ENCODE peak calls at places on chromosome 17, in four cellular contexts. E is breast epithelium, K is testis, I is adrenal gland. S is an unnamed sample. For H3K36me3, the result is how much of the 10 kb centered on the place peaks cover.

GRCh38 chr17:78745407-78746088 is 36.5 kb downstream of the CYTH1 start:
- DNase-seq in K (no peak), E (no peak), I (no peak), S (no peak)

GRCh38 chr17:46175891-46176290 is 17.3 kb downstream of the KANSL1 start:
- DNase-seq in I (no peak), K (no peak), E (no peak), S (no peak)

GRCh38 chr17:10513284-10514067 is 4.9 kb downstream of the MYH1 start:
- DNase-seq in K (no peak), I (no peak), E (no peak), S (no peak)

GRCh38 chr17:61783120-61783519 is 80.2 kb downstream of the BRIP1 start:
- DNase-seq in K (no peak), I (no peak), E (no peak), S (no peak)

GRCh38 chr17:67608691-67609090 is 109.0 kb upstream of the NOL11 start:
- DNase-seq in I (no peak), K (no peak), E (no peak), S (no peak)

GRCh38 chr17:42067371-42068180 is 17.2 kb upstream of the C17orf113 start:
- DNase-seq in E (peak), I (peak), K (peak), S (no peak)

GRCh38 chr17:35170968-35171771 is 23.0 kb downstream of the SLC35G3 start:
- DNase-seq in I (no peak), K (no peak), E (no peak), S (no peak)

GRCh38 chr17:76265624-76266243 is 586 bp downstream of the UBALD2 start:
- DNase-seq in I (peak), E (peak), K (peak), S (no peak)

GRCh38 chr17:64448665-64449512 is at the start of gene MILR1:
- DNase-seq in I (peak), K (peak), E (peak), S (no peak)

GRCh38 chr17:67123692-67124091 is 79.3 kb downstream of the CACNG1 start:
- DNase-seq in I (no peak), E (no peak), K (no peak), S (no peak)

GRCh38 chr17:10311131-10311530 is 61.7 kb downstream of the MYH13 start:
- DNase-seq in K (no peak), E (no peak), I (no peak), S (no peak)

GRCh38 chr17:9169116-9169515 is 147.8 kb downstream of the NTN1 start:
- DNase-seq in I (no peak), K (no peak), E (no peak), S (no peak)

GRCh38 chr17:75619506-75620431 is 13.5 kb upstream of the SMIM5 start:
- DNase-seq in I (no peak), E (no peak), K (no peak), S (no peak)

GRCh38 chr17:61467416-61468262 is 15.4 kb downstream of the TBX4 start:
- DNase-seq in E (no peak), I (no peak), K (peak), S (no peak)

GRCh38 chr17:8621585-8621984 is 8.9 kb downstream of the MYH10 start:
- DNase-seq in E (no peak), K (no peak), I (no peak), S (no peak)

GRCh38 chr17:15513859-15514446 is 46.5 kb upstream of the CDRT4 start:
- DNase-seq in I (no peak), K (no peak), E (no peak), S (no peak)

GRCh38 chr17:3812771-3813170 is 11.8 kb upstream of the ITGAE start:
- DNase-seq in I (no peak), E (no peak), K (peak), S (no peak)

GRCh38 chr17:76373481-76373825 is 11.0 kb upstream of the SPHK1 start:
- DNase-seq in I (no peak), K (no peak), E (no peak), S (no peak)

GRCh38 chr17:13753151-13753550 is 151.4 kb upstream of the HS3ST3A1 start:
- DNase-seq in I (no peak), E (no peak), K (no peak), S (peak)

GRCh38 chr17:61338000-61338864 is 61.4 kb upstream of the TBX2 start:
- DNase-seq in I (no peak), E (no peak), K (no peak), S (no peak)

GRCh38 chr17:33038740-33039139 is 47.1 kb downstream of the SPACA3 start:
- DNase-seq in E (no peak), I (peak), K (peak), S (peak)

GRCh38 chr17:39925282-39926134 is 1.9 kb downstream of the ORMDL3 start:
- DNase-seq in K (no peak), E (no peak), I (no peak), S (no peak)

GRCh38 chr17:6421700-6422604 is 13.0 kb downstream of the AIPL1 start:
- DNase-seq in I (peak), E (peak), K (peak), S (no peak)

GRCh38 chr17:36921131-36921851 is 16.0 kb upstream of the LHX1 start:
- DNase-seq in E (no peak), K (no peak), I (no peak), S (no peak)

GRCh38 chr17:7211512-7212277 is 7.9 kb downstream of the DLG4 start:
- DNase-seq in I (no peak), E (no peak), K (no peak), S (no peak)

GRCh38 chr17:8133398-8133797 is 9.5 kb upstream of the HES7 start:
- DNase-seq in E (no peak), K (no peak), I (no peak), S (no peak)

GRCh38 chr17:956905-957304 is 22.7 kb downstream of the NXN start:
- DNase-seq in K (no peak), I (no peak), E (no peak), S (no peak)

GRCh38 chr17:78314683-78315354 is 45.1 kb downstream of the SOCS3 start:
- DNase-seq in K (no peak), I (no peak), E (no peak), S (no peak)

GRCh38 chr17:78645421-78646295 is 68.5 kb upstream of the DNAH17 start:
- DNase-seq in I (peak), E (peak), K (peak), S (no peak)

GRCh38 chr17:77366206-77366557 is 225.4 kb downstream of the SEC14L1 start:
- DNase-seq in I (no peak), E (no peak), K (no peak), S (no peak)

GRCh38 chr17:78618264-78619066 is 41.3 kb upstream of the DNAH17 start:
- DNase-seq in K (peak), E (no peak), I (no peak), S (no peak)

GRCh38 chr17:18070861-18071340 is 16.8 kb upstream of the DRG2 start:
- DNase-seq in I (no peak), E (no peak), K (no peak), S (no peak)

GRCh38 chr17:14060706-14061105 is 8.6 kb upstream of the COX10 start:
- DNase-seq in K (no peak), E (no peak), I (no peak), S (no peak)

GRCh38 chr17:1612400-1612799 is 16.2 kb downstream of the SLC43A2 start:
- DNase-seq in I (no peak), E (no peak), K (no peak), S (no peak)

GRCh38 chr17:2347805-2348685 is 10.7 kb downstream of the SGSM2 start:
- DNase-seq in E (peak), I (peak), K (no peak), S (peak)

GRCh38 chr17:57097832-57098421 is 12.9 kb downstream of the AKAP1 start:
- DNase-seq in K (no peak), E (no peak), I (no peak), S (no peak)

GRCh38 chr17:67183531-67183930 is 61.5 kb downstream of the HELZ start:
- DNase-seq in I (no peak), E (no peak), K (no peak), S (no peak)

GRCh38 chr17:7842950-7843535 is 9.0 kb downstream of the KDM6B start:
- DNase-seq in I (peak), E (peak), K (peak), S (no peak)

GRCh38 chr17:82078433-82078832 is 12.8 kb upstream of the DUS1L start:
- DNase-seq in I (no peak), K (no peak), E (no peak), S (no peak)
- H3K36me3 ChIP-seq in I (under half), K (under half), E (under half), S (half or more)

GRCh38 chr17:41013181-41013580 is 4.3 kb upstream of the KRTAP3-1 start:
- DNase-seq in K (no peak), E (no peak), I (no peak), S (no peak)

GRCh38 chr17:41015473-41015872 is 6.5 kb upstream of the KRTAP3-1 start:
- DNase-seq in K (no peak), I (no peak), E (no peak), S (no peak)

GRCh38 chr17:41016578-41017215 is 7.8 kb upstream of the KRTAP3-1 start:
- DNase-seq in K (no peak), I (no peak), E (no peak), S (no peak)

GRCh38 chr17:41010421-41010820 is 1.5 kb upstream of the KRTAP3-1 start:
- DNase-seq in E (no peak), I (no peak), K (no peak), S (no peak)

DNA sequence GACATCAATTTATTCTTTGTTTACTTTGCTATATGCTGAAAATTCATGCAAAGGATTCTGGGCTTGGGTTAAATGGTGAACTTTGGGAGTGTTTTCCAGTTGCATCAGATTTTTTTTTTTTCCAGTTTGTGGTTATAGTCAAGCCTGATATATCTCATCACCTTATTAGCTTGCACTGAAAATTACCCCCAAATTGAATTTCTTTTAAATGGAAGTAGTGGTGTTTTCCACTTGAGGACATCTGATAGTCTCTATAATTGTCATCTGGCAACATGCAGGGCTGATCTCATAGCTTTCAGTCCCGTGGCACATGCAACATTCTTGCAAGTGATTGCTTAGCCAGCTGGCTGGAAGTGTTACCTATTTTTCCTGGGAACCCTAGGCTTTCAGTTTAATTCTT is 4.7 kb upstream of the KRTAP3-1 start:
- DNase-seq in I (no peak), E (no peak), K (peak), S (no peak)
- H3K27ac ChIP-seq in I (no peak), E (no peak), K (no peak), S (no peak)

DNA sequence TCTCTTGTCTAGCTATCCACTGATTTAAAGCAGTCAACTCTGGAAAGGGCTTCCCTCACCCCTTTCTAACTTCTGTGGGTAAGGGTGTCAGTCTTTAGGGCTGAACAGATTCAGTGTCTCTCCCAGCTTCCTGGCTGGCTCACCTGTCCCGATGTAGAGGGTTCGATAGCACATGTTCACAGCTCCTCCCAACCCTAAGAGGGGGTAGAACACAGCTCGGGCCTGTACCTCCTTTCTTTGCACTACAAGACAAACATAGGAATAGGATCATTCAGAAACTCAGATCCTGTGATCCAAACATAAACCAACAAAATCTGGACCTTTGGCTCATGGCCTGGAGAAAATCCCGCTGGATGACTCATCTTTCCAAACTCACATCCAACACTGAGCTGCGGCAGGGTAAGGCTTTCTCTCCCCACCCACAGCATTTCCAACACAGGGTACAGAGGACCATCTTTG is 5.8 kb upstream of the DHRS13 start:
- DNase-seq in I (no peak), E (no peak), K (peak), S (no peak)
- H3K36me3 ChIP-seq in I (half or more), E (under half), K (under half), S (half or more)

GRCh38 chr17:58309918-58310259 is 18.7 kb downstream of the TSPOAP1 start:
- DNase-seq in K (peak), E (no peak), I (no peak), S (no peak)

GRCh38 chr17:58307468-58308172 is 21.0 kb downstream of the TSPOAP1 start:
- DNase-seq in E (peak), K (peak), I (no peak), S (no peak)

GRCh38 chr17:58308985-58309917 is 19.3 kb downstream of the TSPOAP1 start:
- DNase-seq in E (peak), K (peak), I (no peak), S (no peak)

GRCh38 chr17:58306131-58306951 is 22.3 kb downstream of the TSPOAP1 start:
- DNase-seq in K (peak), E (peak), I (no peak), S (no peak)

DNA sequence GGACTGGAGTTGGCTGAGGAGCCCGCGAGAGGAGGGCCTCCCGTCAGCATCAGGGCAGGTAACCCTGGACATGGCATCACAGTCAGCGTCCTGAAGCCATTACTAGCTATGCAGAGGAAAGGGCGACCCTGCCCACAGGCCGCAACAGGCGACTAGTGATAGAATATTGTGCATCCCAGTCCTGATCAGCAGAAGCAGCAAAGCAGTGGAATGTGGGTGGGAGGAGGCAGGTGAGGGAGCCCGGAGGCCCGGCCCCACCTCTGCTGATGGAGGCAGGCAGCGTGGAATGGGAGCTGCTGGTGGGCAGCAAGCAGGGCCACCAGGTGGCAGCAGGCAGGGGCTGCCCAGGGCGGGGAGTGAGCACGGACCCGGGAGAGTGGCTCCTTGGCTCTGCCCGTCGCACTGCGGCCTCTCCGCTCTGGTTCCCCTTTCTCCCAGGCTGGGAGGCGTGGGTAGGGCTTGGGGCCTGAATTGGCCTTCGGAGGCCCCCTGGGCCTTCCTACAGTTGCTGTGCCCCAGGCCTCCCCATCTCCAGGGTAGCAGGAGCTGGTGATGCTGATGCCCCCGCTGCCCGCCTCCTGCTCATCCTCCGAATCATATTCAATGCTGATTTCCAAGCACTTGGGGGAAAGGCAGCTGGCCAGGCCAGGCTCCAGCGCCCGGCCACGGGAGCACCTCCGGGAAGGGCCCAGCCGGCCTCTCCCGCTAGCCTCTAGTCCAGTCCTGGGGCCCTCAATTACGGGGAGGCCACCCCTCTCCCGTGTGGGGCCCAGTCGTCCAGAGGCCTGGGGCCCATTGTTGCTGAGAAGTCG is 20.2 kb downstream of the TSPOAP1 start:
- DNase-seq in K (no peak), E (peak), I (peak), S (no peak)
- H3K27ac ChIP-seq in K (no peak), E (no peak), I (no peak), S (no peak)

GRCh38 chr17:70037498-70037897 is 37.5 kb upstream of the KCNJ16 start:
- DNase-seq in I (no peak), E (no peak), K (no peak), S (no peak)

GRCh38 chr17:70041061-70041460 is 34.0 kb upstream of the KCNJ16 start:
- DNase-seq in I (no peak), K (no peak), E (no peak), S (no peak)

GRCh38 chr17:70040336-70040735 is 34.7 kb upstream of the KCNJ16 start:
- DNase-seq in E (no peak), K (no peak), I (no peak), S (no peak)

DNA sequence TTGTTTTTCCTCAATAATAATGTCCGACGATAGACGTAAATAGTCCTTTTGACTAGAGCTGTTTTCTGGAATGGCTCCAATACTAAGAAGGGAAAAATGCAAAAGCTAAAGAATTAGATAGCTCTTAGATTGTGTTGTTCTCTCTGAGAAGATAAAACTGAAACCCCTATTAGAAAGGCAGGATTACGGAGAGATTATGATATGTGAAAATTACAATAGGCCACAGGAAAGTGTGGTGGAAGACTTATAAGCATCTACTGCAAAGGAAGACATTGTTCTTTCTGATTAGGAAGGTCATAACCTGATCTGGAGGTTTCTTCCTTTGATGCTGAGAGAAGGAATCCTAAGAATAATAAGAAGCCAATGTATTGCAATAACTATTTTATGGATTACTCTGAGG is 33.5 kb upstream of the KCNJ16 start:
- DNase-seq in E (no peak), K (no peak), I (no peak), S (no peak)
- H3K36me3 ChIP-seq in E (under half), K (under half), I (under half), S (under half)

GRCh38 chr17:54932711-54933110 is 32.1 kb downstream of the TOM1L1 start:
- DNase-seq in K (no peak), E (no peak), I (no peak), S (no peak)
- H3K27ac ChIP-seq in K (no peak), E (no peak), I (no peak), S (no peak)

GRCh38 chr17:80364091-80364691 is 50.8 kb upstream of the ENDOV start:
- DNase-seq in I (no peak), E (no peak), K (peak), S (no peak)
- H3K36me3 ChIP-seq in I (half or more), E (under half), K (under half), S (under half)

GRCh38 chr17:43909537-43910231 is 2.3 kb upstream of the MPP2 start:
- DNase-seq in I (no peak), K (no peak), E (no peak), S (no peak)

GRCh38 chr17:43905985-43906852 is 1.1 kb downstream of the MPP2 start:
- DNase-seq in E (peak), K (peak), I (peak), S (no peak)

GRCh38 chr17:43907425-43907981 is at the start of gene MPP2:
- DNase-seq in I (peak), E (peak), K (peak), S (no peak)

GRCh38 chr17:43906951-43907424 is 348 bp downstream of the MPP2 start:
- DNase-seq in E (no peak), K (no peak), I (no peak), S (no peak)

DNA sequence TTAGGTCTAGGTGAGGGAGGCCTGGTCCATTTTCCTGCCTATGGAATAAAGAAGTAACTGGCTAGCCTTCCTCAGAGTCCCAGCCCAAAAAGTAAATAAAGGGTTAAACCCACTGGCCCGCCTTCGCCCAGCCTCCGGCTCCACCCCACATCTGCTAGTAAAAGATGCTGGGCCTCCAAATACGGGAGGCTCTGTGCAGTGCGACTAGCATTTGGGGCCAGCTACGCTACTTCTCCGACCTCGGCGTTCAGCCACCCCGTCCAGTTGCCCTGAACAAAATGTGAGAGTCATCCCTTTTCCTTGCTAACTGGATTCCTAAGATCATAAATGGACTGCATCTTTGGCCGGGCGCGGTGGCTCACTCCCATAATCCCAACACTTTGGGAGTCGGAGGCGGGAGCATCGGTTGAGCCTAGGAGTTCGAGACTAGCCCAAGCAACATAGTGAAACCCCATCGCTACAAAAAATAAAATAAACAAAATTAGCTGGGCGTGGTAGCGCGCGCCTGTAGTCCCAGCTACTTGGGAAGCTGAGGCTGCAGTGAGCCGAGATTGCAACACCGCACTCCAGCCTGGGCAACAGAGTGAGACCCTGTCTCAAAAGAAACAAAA is 880 bp upstream of the MPP2 start:
- DNase-seq in K (peak), E (peak), I (no peak), S (no peak)
- H3K27ac ChIP-seq in K (peak), E (peak), I (no peak), S (no peak)

GRCh38 chr17:38762231-38762630 is 9.7 kb downstream of the PSMB3 start:
- DNase-seq in K (no peak), I (no peak), E (no peak), S (no peak)

GRCh38 chr17:38768417-38768816 is 15.9 kb downstream of the PSMB3 start:
- DNase-seq in E (no peak), I (no peak), K (no peak), S (no peak)

GRCh38 chr17:38761612-38762011 is 9.1 kb downstream of the PSMB3 start:
- DNase-seq in K (no peak), E (no peak), I (no peak), S (no peak)

GRCh38 chr17:38766341-38766740 is 13.8 kb downstream of the PSMB3 start:
- DNase-seq in I (no peak), K (no peak), E (no peak), S (no peak)
- H3K36me3 ChIP-seq in I (half or more), K (under half), E (under half), S (under half)

S was measured in iPS DF 6.9.